ENCODE peak calls at places on chromosomes 2 and 18, in seven cellular contexts. W, R, U, O, V, A and S are unnamed samples.

GRCh38 chr2:222479855-222480254 is 55.5 kb downstream of the SGPP2 start:
- DNase-seq in W (no peak), R (no peak), U (no peak), O (no peak), V (no peak), A (no peak), S (no peak)

GRCh38 chr2:207143474-207144190 is 22.1 kb downstream of the KLF7 start:
- DNase-seq in W (peak; percentile 78), R (peak; percentile 50), U (peak; percentile 46), O (peak; percentile 66), V (peak; percentile 39), A (no peak), S (no peak)

GRCh38 chr18:12744103-12744502 is 41.3 kb downstream of the PSMG2 start:
- DNase-seq in W (peak; percentile 23), R (no peak), U (no peak), O (no peak), V (no peak), A (peak; percentile 42), S (no peak)

GRCh38 chr2:36567711-36568408 is 30.1 kb downstream of the FEZ2 start:
- DNase-seq in W (no peak), R (no peak), U (no peak), O (no peak), V (no peak), A (no peak), S (no peak)

GRCh38 chr2:11781624-11782023 is 35.2 kb downstream of the LPIN1 start:
- DNase-seq in W (no peak), R (no peak), U (no peak), O (no peak), V (no peak), A (no peak), S (no peak)

GRCh38 chr2:214192711-214193110 is 218.1 kb upstream of the VWC2L start:
- DNase-seq in W (no peak), R (no peak), U (no peak), O (no peak), V (no peak), A (no peak), S (no peak)

GRCh38 chr2:132550285-132550684 is 119.7 kb downstream of the LYPD1 start:
- DNase-seq in W (no peak), R (no peak), U (no peak), O (no peak), V (no peak), A (no peak), S (no peak)

GRCh38 chr2:175233135-175233719 is 51.7 kb upstream of the ATP5MC3 start:
- DNase-seq in W (no peak), R (no peak), U (no peak), O (no peak), V (no peak), A (no peak), S (no peak)

GRCh38 chr2:86825728-86826386 is 35.1 kb upstream of the CD8A start:
- DNase-seq in W (no peak), R (no peak), U (no peak), O (peak; percentile 96), V (no peak), A (no peak), S (no peak)

GRCh38 chr2:38057651-38058410 is 18.1 kb downstream of the CYP1B1 start:
- DNase-seq in W (peak; percentile 65), R (no peak), U (no peak), O (no peak), V (no peak), A (no peak), S (no peak)

GRCh38 chr2:54520687-54521086 is 64.6 kb downstream of the SPTBN1 start:
- DNase-seq in W (no peak), R (no peak), U (no peak), O (no peak), V (no peak), A (no peak), S (no peak)

GRCh38 chr2:216838146-216838545 is 21.7 kb downstream of the TNP1 start:
- DNase-seq in W (no peak), R (no peak), U (no peak), O (no peak), V (no peak), A (no peak), S (no peak)

GRCh38 chr2:179272406-179273192 is 8.0 kb upstream of the SESTD1 start:
- DNase-seq in W (no peak), R (no peak), U (no peak), O (no peak), V (no peak), A (no peak), S (no peak)

GRCh38 chr2:32688511-32688910 is 60.7 kb downstream of the TTC27 start:
- DNase-seq in W (no peak), R (no peak), U (no peak), O (no peak), V (no peak), A (no peak), S (no peak)

GRCh38 chr2:74441690-74442482 is at the start of gene RTKN:
- DNase-seq in W (no peak), R (no peak), U (peak; percentile 86), O (peak; percentile 28), V (no peak), A (peak; percentile 82), S (no peak)

GRCh38 chr2:189791338-189792042 is 7.2 kb downstream of the PMS1 start:
- DNase-seq in W (no peak), R (no peak), U (no peak), O (no peak), V (no peak), A (no peak), S (no peak)

GRCh38 chr2:41930807-41931566 is 116.8 kb upstream of the PKDCC start:
- DNase-seq in W (no peak), R (no peak), U (no peak), O (no peak), V (no peak), A (peak; percentile 26), S (no peak)

GRCh38 chr2:176085861-176086771 is 2.4 kb upstream of the EVX2 start:
- DNase-seq in W (peak; percentile 43), R (no peak), U (peak; percentile 55), O (no peak), V (peak; percentile 69), A (peak; percentile 13), S (no peak)

GRCh38 chr2:44553456-44553855 is 191.7 kb downstream of the CAMKMT start:
- DNase-seq in W (no peak), R (no peak), U (no peak), O (no peak), V (no peak), A (no peak), S (no peak)

DNA sequence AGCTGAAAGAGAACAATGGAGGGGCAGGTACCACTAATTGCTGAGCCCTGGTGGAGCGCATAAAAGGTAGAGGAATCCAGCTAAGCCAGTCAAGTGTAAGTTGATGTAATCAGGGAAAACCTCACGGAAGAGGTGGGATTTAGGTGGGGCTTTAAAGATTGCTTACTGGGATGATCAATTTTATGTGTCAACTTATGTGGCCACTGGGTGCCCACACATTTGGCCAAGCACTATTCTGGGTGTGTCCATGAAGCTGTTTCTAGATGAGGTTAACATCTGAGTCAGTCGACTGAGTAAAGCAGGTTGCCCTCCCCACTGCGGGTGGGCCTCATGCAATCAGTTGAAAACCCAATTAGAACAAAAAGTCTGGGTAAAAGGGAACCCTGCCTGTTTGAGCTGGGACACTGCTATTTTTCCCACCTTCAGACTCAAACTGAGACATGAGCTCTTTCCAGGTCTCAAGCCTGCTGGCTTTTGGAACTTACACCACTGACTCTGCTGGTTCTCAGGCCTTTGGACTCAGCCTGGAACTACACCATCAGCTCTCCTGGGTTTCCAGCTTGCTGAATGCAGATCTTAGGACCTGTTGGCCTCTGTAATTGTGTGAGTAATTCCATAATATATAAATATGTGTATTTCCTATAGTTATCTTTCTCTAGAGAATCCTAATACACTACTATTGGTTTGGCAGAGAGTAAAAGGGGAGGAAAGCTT is 67.3 kb downstream of the MYO5B start:
- DNase-seq in W (no peak), R (no peak), U (no peak), O (no peak), V (no peak), A (peak; percentile 35), S (no peak)
- TF ChIP-seq CTCF in W (no peak), R (no peak), U (no peak), O (no peak), V (no peak), A (no peak), S (no peak)

GRCh38 chr2:240723851-240724250 is 32.2 kb downstream of the AQP12A start:
- DNase-seq in W (no peak), R (no peak), U (no peak), O (no peak), V (no peak), A (no peak), S (no peak)

GRCh38 chr2:240727439-240727838 is 35.8 kb downstream of the AQP12A start:
- DNase-seq in W (peak; percentile 47), R (no peak), U (no peak), O (no peak), V (no peak), A (no peak), S (no peak)

GRCh38 chr2:240724431-240724830 is 32.8 kb downstream of the AQP12A start:
- DNase-seq in W (no peak), R (no peak), U (no peak), O (no peak), V (no peak), A (no peak), S (no peak)

GRCh38 chr2:240726876-240727275 is 35.2 kb downstream of the AQP12A start:
- DNase-seq in W (no peak), R (no peak), U (no peak), O (no peak), V (no peak), A (no peak), S (no peak)

GRCh38 chr2:240725266-240726060 is 33.8 kb downstream of the AQP12A start:
- DNase-seq in W (no peak), R (no peak), U (no peak), O (no peak), V (no peak), A (no peak), S (no peak)
- TF ChIP-seq CTCF in W (no peak), R (no peak), U (no peak), O (no peak), V (no peak), A (no peak), S (no peak)

DNA sequence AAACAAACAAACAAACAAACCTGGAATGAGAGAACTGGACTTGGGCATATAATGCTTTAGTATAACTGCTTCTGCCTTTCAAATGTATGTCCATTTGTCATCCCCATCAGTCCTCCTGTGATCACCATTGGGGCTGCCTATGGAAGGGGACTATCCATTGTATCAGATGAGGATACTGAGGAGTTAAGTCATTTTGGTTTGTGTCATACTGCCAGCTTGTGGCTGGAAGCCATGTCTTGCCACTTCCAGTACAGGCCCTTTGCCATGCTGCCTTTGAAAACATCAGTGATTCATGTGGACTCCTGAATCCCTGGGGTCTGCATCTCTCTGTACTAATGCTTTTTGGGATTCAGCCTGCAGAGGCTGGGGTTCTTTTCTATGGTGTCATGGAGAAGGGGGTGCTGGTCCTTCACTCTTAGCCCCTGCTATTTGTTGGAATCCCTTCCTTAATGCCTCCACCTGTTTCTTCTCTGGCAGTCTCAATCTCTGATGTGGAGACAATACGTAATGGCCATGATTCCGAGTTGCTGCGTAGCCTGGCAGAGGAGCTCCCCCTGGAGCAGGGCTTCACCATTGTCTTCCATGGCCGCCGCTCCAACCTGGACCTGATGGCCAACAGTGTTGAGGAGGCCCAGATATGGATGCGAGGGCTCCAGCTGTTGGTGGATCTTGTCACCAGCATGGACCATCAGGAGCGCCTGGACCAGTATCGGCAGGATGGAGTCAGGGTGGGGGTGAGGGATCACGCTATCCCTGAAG is 10.6 kb downstream of the PLCD4 start:
- DNase-seq in W (no peak), R (no peak), U (no peak), O (no peak), V (no peak), A (peak; percentile 7), S (no peak)
- TF ChIP-seq CTCF in W (no peak), R (no peak), U (no peak), O (no peak), V (no peak), A (no peak), S (peak; percentile 16)

GRCh38 chr2:142286618-142287017 is 155.8 kb upstream of the LRP1B start:
- DNase-seq in W (peak; percentile 5), R (no peak), U (peak; percentile 27), O (no peak), V (no peak), A (peak; percentile 42), S (no peak)
- TF ChIP-seq CTCF in W (peak; percentile 40), R (no peak), U (peak; percentile 34), O (no peak), V (no peak), A (peak; percentile 78), S (peak; percentile 30)